ENCODE peak calls at places on chromosome 20, in six cellular contexts. T is breast epithelium, L is adrenal gland, X is A549, W is Peyer's patch, B is ovary. I is an unnamed sample.

GRCh38 chr20:12053348-12053747 is 135.7 kb downstream of the BTBD3 start:
- DNase-seq in T (no peak), L (no peak), X (no peak), W (no peak), B (no peak), I (no peak)

GRCh38 chr20:41392871-41393704 is 26.5 kb upstream of the EMILIN3 start:
- DNase-seq in T (peak), L (peak), X (no peak), W (no peak), B (peak), I (peak)

GRCh38 chr20:56358600-56359211 is at the start of gene FAM210B:
- DNase-seq in T (peak), L (peak), X (peak), W (peak), B (peak), I (peak)

GRCh38 chr20:9409981-9410380 is 104.4 kb upstream of the LAMP5 start:
- DNase-seq in T (no peak), L (no peak), X (no peak), W (no peak), B (no peak), I (no peak)

GRCh38 chr20:47272893-47273590 is 83.5 kb downstream of the ZMYND8 start:
- DNase-seq in T (no peak), L (no peak), X (peak), W (peak), B (peak), I (peak)

GRCh38 chr20:11689262-11689661 is 228.4 kb upstream of the BTBD3 start:
- DNase-seq in T (no peak), L (no peak), X (no peak), W (no peak), B (no peak), I (no peak)

GRCh38 chr20:21324126-21324525 is 21.0 kb downstream of the XRN2 start:
- DNase-seq in T (no peak), L (no peak), X (no peak), W (no peak), B (no peak), I (no peak)

GRCh38 chr20:62356948-62357667 is 10.0 kb downstream of the LAMA5 start:
- DNase-seq in T (no peak), L (peak), X (peak), W (no peak), B (peak), I (peak)

GRCh38 chr20:59585714-59586404 is 18.5 kb upstream of the PHACTR3 start:
- DNase-seq in T (no peak), L (no peak), X (no peak), W (no peak), B (no peak), I (no peak)

GRCh38 chr20:58875541-58876134 is 23.1 kb downstream of the GNAS start:
- DNase-seq in T (no peak), L (peak), X (no peak), W (no peak), B (no peak), I (no peak)

GRCh38 chr20:48875233-48875913 is 46.1 kb upstream of the ARFGEF2 start:
- DNase-seq in T (no peak), L (no peak), X (no peak), W (no peak), B (no peak), I (no peak)

DNA sequence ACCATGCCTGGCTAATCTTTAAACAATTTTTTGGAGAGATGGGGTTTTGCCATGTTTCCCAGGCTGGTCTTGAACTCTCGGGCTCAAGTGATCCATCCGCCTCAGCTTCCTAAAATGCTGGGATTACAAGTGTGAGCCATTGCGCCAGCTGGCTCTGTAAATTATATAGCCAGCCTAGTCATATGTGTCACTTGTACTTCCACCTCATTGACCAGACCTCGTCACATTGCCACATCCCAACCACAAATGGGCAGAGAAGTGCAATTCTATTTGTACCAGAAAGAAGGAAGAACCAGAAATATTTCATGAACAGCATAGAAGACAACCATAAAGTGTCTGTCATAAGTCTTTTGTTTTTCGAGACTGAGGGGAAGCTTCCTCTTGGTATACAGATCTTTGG is 304.9 kb upstream of the RNF24 start:
- DNase-seq in T (no peak), L (peak), X (no peak), W (no peak), B (no peak), I (no peak)
- TF ChIP-seq POLR2A in T (no peak), L (no peak), X (no peak), W (no peak), B (no peak), I (no peak)

GRCh38 chr20:57473246-57474042 is 51.5 kb downstream of the CTCFL start:
- DNase-seq in T (no peak), L (peak), X (no peak), W (peak), B (no peak), I (no peak)
- H3K4me3 ChIP-seq in T (no peak), L (no peak), X (no peak), W (no peak), B (no peak), I (no peak)

DNA sequence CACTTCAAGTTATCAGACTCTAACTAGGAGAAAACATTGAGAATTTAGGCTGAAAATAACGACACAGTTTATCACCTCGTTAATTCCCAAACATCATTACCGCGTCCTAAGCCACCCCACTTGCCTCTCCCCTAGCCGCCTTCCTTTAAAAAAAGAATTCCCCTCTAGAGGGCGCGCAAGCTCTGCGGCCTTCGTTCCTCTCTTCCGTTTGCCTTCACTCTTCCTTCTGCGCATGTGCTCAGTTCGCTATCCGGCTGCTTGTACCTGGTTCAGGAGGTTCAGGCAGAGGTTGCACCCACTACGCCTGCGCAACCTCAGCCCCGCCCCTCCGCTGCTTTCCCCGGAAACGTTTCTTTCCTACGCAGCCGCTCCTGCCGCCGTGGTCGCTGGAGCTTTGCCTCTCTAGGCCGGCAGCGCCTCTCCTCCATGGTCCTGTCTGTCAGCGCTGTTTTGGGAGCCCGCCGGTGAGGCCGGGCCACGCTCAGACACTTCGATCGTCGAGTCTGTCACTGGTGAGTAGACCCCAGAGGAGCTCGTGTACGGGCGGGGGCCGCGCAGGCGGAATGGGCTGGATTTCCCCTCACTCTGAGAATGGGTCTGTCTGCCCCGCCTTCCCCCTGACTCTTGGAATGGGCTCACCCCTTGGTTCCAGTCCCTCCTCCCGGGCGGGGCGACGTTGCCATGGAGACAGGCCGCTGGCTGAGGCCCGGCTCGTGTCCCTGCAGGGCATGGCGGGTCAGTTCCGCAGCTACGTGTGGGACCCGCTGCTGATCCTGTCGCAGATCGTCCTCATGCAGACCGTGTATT is at the start of gene SYS1:
- DNase-seq in T (peak), L (peak), X (peak), W (peak), B (peak), I (peak)
- TF ChIP-seq POLR2A in T (peak), L (peak), X (peak), W (peak), B (peak), I (peak)

DNA sequence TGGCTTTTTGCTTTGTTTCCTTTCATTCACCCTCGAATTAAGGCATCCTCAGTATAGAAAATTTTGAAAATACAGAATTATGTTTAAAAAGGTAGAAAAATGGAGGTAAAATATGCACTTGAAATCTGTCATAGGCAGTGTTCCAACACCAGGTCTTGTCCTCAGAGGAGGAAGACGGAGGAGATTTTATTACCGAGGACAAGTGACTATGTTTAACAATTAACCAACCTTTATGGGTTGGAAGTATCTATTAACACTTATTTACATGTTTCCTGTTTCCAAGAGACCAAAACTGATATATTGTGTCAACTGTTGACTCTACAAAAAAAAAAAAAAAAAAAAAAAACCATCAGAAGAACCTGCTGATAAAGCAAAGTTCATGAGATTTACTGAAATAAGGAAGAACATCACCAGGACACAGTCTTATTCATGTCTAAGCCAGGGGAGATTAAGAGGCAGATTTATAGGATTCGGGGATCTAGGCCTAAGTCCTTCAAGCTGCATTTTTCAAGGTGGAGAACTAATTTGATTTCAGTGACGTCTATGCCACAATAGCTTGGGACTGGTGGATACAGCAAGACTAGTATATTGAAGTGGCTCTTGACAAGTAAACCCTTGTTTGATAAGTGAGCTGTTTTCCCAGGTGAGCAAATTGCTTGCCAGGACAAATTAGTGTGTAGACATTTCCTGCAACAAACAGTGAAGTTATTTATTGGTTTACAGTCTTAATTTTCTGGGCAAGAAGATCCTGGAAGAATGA is 126.6 kb upstream of the NAA20 start:
- DNase-seq in T (no peak), L (no peak), X (peak), W (no peak), B (no peak), I (no peak)
- H3K4me3 ChIP-seq in T (peak), L (no peak), X (no peak), W (no peak), B (no peak), I (peak)

DNA sequence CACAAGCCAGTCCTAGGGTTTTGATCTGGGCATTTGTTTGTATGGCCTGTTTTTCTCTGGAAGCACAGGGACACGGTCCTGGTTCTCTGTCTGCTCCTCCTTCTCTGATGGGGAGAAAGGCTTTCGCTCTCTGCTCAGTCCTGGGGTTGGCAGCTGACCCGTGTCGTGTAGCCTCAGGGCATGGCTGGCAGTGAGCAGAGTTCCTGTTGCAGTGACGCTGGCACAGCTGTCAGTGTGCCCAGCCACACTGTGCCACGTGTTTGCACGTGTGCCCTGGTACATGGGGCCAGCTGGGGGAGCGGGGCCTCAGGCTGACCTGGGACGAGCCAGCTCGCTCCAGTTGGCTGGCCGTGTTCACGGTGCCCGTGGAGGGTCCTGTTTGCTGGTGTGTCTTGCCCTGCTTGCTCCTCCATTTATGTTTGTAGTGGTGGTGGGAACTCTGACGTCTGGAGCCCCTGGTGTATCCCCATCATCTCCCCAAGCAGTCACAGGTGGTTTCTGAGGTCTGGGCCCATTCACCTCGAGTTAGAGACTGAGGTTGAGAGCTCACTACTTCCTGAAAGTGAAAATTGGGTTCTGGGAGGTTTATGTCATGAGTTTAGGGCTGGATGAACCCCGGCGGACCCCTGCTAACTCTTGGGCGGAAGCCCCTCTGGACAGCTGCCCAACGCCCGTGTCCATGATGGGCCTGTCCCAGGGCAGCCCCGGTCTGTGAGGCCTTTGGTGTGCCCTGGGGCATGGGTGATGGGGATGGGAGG is 10.2 kb upstream of the DNAJC5 start:
- DNase-seq in T (peak), L (no peak), X (no peak), W (no peak), B (no peak), I (peak)
- TF ChIP-seq POLR2A in T (no peak), L (no peak), X (no peak), W (no peak), B (no peak), I (peak)

GRCh38 chr20:19888269-19888669 is 128.9 kb upstream of the NAA20 start:
- DNase-seq in T (peak), L (no peak), X (no peak), W (no peak), B (no peak), I (peak)

GRCh38 chr20:19889011-19889953 is 127.9 kb upstream of the NAA20 start:
- DNase-seq in T (peak), L (peak), X (peak), W (no peak), B (peak), I (peak)

GRCh38 chr20:19885981-19886665 is 128.1 kb downstream of the RIN2 start:
- DNase-seq in T (peak), L (peak), X (peak), W (no peak), B (peak), I (peak)

GRCh38 chr20:19886666-19887288 is 128.7 kb downstream of the RIN2 start:
- DNase-seq in T (no peak), L (no peak), X (peak), W (no peak), B (no peak), I (no peak)

DNA sequence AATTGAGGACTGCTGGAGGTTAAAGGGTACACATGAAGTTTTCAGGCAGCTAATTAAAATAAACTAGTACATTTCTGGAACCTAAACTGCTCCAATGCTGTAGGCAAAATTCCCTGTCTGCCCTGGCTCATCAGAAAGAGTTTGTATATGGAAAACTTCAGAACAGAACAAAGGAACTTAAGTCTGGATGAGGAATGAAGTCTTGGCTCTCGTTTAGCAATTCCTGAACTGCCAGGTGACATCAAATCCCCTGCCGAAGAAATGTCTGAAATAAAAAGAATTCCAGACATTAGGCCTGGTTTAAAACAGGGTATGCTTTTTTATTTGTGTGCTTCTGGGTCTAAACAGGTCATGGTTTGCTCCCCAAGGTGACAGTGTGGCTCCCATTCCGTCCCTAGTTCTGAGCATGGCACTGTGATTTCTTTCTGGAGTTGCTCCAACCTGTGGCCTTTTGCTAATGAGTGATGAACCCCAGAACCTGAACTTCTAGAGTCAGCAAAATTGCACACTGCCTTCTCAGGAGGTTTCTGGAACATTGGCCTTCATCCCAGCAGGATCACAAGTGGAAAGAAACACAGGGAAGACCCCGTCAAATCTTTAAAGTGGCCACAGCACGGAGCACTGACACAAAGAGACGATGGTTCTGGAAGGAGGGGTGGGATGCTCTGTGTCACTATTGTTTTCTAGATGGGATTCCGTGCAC is 129.4 kb upstream of the NAA20 start:
- DNase-seq in T (peak), L (no peak), X (no peak), W (no peak), B (no peak), I (no peak)
- H3K4me3 ChIP-seq in T (peak), L (no peak), X (peak), W (no peak), B (no peak), I (peak)

DNA sequence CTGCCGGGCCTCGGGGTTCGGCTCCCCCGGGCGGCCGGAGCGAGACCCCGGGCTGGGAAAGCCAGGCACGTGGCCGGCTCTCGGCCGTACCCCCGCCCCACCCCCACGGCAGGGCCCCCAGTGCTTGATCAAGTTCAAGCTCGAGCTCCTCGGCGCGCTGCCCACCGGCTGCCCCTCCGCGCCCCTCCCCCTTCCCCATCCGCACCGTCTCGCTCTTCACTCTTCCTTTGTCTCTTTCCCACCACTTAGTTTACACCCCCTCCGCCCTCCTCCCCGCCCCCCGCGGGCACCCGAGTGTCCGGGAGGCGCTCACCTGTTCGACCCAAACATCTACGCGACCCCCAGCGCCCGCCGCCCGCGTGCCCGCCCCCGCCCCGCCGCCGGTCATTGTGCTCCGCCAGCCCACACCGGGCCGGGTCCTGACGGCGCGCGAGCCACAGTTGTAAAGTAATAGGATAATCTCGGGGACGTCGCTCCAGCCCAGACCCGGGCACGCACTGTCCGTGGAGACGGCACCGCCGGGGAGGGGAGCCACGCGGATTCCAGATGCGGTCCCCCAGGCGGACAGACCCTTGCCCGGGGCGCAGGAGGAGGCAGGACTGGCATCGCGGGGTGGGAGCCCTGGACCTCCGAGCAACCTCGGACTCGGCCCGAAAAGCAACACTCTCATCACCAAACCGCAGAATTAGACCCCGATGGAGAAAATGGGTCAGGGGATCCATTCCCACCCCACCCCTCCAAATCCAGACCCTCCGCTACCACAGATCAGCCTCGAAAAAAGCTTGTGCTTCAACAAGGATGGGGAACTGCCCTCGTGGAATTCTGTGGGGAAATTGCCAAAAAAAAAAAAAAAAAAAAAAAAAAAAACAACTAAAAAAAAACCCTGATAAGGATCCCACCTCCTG is 100.7 kb downstream of the NOL4L start:
- DNase-seq in T (no peak), L (no peak), X (peak), W (peak), B (peak), I (peak)
- TF ChIP-seq POLR2A in T (no peak), L (no peak), X (no peak), W (no peak), B (no peak), I (no peak)

GRCh38 chr20:50189681-50190250 is 864 bp upstream of the CEBPB start:
- DNase-seq in T (peak), L (peak), X (peak), W (peak), B (peak), I (peak)

GRCh38 chr20:50190251-50191064 is at the start of gene CEBPB:
- DNase-seq in T (peak), L (peak), X (peak), W (peak), B (peak), I (peak)

GRCh38 chr20:50192364-50193168 is 1.9 kb downstream of the CEBPB start:
- DNase-seq in T (peak), L (peak), X (peak), W (peak), B (peak), I (peak)

GRCh38 chr20:50191566-50192363 is 1.1 kb downstream of the CEBPB start:
- DNase-seq in T (peak), L (peak), X (peak), W (peak), B (peak), I (peak)

DNA sequence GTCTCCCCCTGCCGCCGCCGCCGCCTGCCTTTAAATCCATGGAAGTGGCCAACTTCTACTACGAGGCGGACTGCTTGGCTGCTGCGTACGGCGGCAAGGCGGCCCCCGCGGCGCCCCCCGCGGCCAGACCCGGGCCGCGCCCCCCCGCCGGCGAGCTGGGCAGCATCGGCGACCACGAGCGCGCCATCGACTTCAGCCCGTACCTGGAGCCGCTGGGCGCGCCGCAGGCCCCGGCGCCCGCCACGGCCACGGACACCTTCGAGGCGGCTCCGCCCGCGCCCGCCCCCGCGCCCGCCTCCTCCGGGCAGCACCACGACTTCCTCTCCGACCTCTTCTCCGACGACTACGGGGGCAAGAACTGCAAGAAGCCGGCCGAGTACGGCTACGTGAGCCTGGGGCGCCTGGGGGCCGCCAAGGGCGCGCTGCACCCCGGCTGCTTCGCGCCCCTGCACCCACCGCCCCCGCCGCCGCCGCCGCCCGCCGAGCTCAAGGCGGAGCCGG is 485 bp downstream of the CEBPB start:
- DNase-seq in T (peak), L (no peak), X (no peak), W (peak), B (no peak), I (peak)
- H3K4me3 ChIP-seq in T (peak), L (peak), X (peak), W (peak), B (peak), I (peak)